ENCODE peak calls at places on chromosome X, in four cellular contexts. G, V, N and D are unnamed samples.

GRCh38 chrX:115330498-115331138 is 41.1 kb downstream of the LUZP4 start:
- DNase-seq in N (peak; percentile 41), V (peak; percentile 63), G (no peak), D (peak; percentile 19)

GRCh38 chrX:20906571-20906970 is 467.6 kb upstream of the CNKSR2 start:
- DNase-seq in V (no peak), N (no peak), G (no peak), D (no peak)

GRCh38 chrX:115889121-115889890 is 281.2 kb upstream of the AGTR2 start:
- DNase-seq in N (no peak), V (no peak), G (no peak), D (no peak)

GRCh38 chrX:46573331-46573895 is at the start of gene CHST7:
- DNase-seq in G (peak; percentile 81), V (peak; percentile 76), N (peak; percentile 86), D (peak; percentile 22)

GRCh38 chrX:47814853-47815252 is 21.8 kb upstream of the ZNF81 start:
- DNase-seq in V (no peak), G (no peak), N (no peak), D (no peak)

GRCh38 chrX:120604359-120604782 is 470 bp downstream of the MCTS1 start:
- DNase-seq in V (no peak), G (no peak), N (no peak), D (no peak)

GRCh38 chrX:110852180-110852579 is 56.6 kb upstream of the CHRDL1 start:
- DNase-seq in G (no peak), N (peak; percentile 2), V (no peak), D (no peak)

GRCh38 chrX:17547658-17548057 is 172.7 kb downstream of the NHS start:
- DNase-seq in V (peak; percentile 56), N (peak; percentile 58), G (peak; percentile 21), D (no peak)

GRCh38 chrX:2710041-2710471 is 19.0 kb downstream of the CD99 start:
- DNase-seq in V (no peak), N (peak; percentile 89), G (no peak), D (peak; percentile 11)

GRCh38 chrX:63743596-63743995 is 41.4 kb downstream of the ARHGEF9 start:
- DNase-seq in V (no peak), N (no peak), G (no peak), D (no peak)

GRCh38 chrX:72306851-72307645 is 1.3 kb upstream of the CITED1 start:
- DNase-seq in N (peak; percentile 60), G (peak; percentile 46), V (peak; percentile 47), D (peak; percentile 49)

GRCh38 chrX:72307646-72308051 is 1.9 kb upstream of the CITED1 start:
- DNase-seq in G (no peak), V (no peak), N (no peak), D (no peak)

GRCh38 chrX:72304877-72305276 is 837 bp downstream of the CITED1 start:
- DNase-seq in G (no peak), V (no peak), N (no peak), D (no peak)

GRCh38 chrX:72306085-72306801 is 529 bp upstream of the CITED1 start:
- DNase-seq in G (no peak), N (no peak), V (no peak), D (no peak)

GRCh38 chrX:72305286-72306084 is at the start of gene CITED1:
- DNase-seq in V (no peak), N (peak; percentile 18), G (no peak), D (no peak)
- H3K4me3 ChIP-seq in V (peak within 1 kb of the TSS; percentile 26), N (peak within 1 kb of the TSS; percentile 37), G (peak within 1 kb of the TSS; percentile 70), D (peak within 1 kb of the TSS; percentile 55)

GRCh38 chrX:39709364-39709763 is 388.4 kb downstream of the BCOR start:
- DNase-seq in G (no peak), V (no peak), N (no peak), D (no peak)
- H3K4me3 ChIP-seq in G (no peak overlapping the region), V (no peak overlapping the region), N (no peak overlapping the region), D (no peak overlapping the region)

GRCh38 chrX:72663737-72664136 is 50.4 kb downstream of the PHKA1 start:
- DNase-seq in N (no peak), V (no peak), G (no peak), D (no peak)

GRCh38 chrX:72662020-72662747 is 51.9 kb downstream of the PHKA1 start:
- DNase-seq in N (no peak), G (no peak), V (no peak), D (no peak)

GRCh38 chrX:72659726-72660125 is 54.4 kb downstream of the PHKA1 start:
- DNase-seq in G (no peak), N (no peak), V (no peak), D (no peak)
- H3K4me3 ChIP-seq in G (no peak overlapping the region), N (no peak overlapping the region), V (no peak overlapping the region), D (no peak overlapping the region)

GRCh38 chrX:53303195-53303594 is 21.8 kb upstream of the IQSEC2 start:
- DNase-seq in V (no peak), G (no peak), N (no peak), D (no peak)

DNA sequence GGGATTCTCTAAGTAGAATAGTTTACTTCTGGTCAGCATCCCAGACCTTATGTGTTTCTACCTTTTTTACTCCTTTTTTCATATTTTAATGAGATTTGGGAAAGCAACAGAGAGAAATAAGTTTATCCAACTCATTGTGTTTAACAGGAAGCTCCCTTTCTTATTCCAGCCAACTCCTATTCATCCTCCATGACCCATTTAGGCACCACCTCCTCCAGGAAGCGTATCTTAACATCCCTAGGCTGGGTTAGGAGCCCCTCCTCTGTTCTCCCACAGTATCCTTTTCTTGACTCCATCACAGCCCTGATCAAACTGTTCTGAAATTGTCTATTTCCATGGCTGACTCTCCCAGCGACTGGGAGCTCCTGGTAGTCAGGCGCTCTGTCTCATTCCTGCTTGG is 18.8 kb upstream of the IQSEC2 start:
- DNase-seq in N (no peak), V (no peak), G (no peak), D (no peak)
- H3K4me3 ChIP-seq in N (no peak overlapping the region), V (no peak overlapping the region), G (no peak overlapping the region), D (no peak overlapping the region)

GRCh38 chrX:100411802-100412333 is 1.8 kb upstream of the PCDH19 start:
- DNase-seq in V (no peak), N (no peak), G (no peak), D (no peak)

GRCh38 chrX:100410901-100411801 is 1.1 kb upstream of the PCDH19 start:
- DNase-seq in G (no peak), V (no peak), N (no peak), D (no peak)

GRCh38 chrX:100408643-100409315 is 1.3 kb downstream of the PCDH19 start:
- DNase-seq in V (no peak), N (no peak), G (no peak), D (no peak)

GRCh38 chrX:100409316-100410082 is 574 bp downstream of the PCDH19 start:
- DNase-seq in N (no peak), V (no peak), G (no peak), D (no peak)

DNA sequence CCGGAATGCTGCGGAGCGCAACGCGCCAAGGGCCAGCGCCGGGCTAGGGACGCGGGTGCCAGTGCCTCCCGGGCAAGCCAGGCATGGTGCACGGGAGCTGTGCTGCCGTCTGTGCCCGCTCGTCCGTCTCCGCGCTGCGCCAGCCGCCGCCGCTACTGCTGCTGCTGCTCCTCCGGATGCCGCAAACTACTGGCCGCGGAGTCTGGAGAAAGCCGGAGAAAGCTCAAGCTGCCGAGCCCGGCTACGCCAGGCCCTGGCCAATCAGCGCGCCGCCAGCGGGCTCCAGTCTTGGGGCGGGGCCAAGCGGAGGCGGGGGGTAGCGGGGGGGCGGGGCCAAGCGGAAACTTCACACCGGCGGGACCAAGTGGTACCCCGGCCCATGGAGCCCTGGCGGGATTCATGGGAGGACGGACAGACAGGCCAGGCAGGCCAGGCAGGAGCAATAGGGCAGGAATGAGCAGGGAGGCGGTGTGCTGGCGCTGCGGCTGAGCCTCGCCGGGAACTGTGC is at the start of gene PCDH19:
- DNase-seq in N (no peak), V (peak; percentile 68), G (peak; percentile 45), D (peak; percentile 67)
- H3K4me3 ChIP-seq in N (no peak within 1 kb of the TSS), V (peak within 1 kb of the TSS; percentile 28), G (peak within 1 kb of the TSS; percentile 67), D (peak within 1 kb of the TSS; percentile 49)